ENCODE peak calls at places on chromosomes 2 and 18, in five cellular contexts. T is uterus; C is EL; F is effector memory CD4-positive, alpha-beta T cell; J is glutamatergic neuron. Z is an unnamed sample.

GRCh38 chr2:129901754-129902415 is 77.6 kb upstream of the RAB6C start:
- DNase-seq in T (no peak), C (no peak), F (no peak), J (no peak), Z (no peak)

GRCh38 chr2:108184421-108184820 is 55.3 kb upstream of the SULT1C3 start:
- DNase-seq in T (no peak), C (peak; percentile 25), F (no peak), J (no peak), Z (no peak)

GRCh38 chr18:27094621-27095020 is 90.5 kb downstream of the CHST9 start:
- DNase-seq in T (no peak), C (no peak), F (no peak), J (no peak), Z (no peak)

GRCh38 chr2:402721-403120 is 114.8 kb upstream of the ALKAL2 start:
- DNase-seq in T (no peak), C (no peak), F (no peak), J (no peak), Z (no peak)

GRCh38 chr2:101328474-101329007 is 20.0 kb upstream of the RNF149 start:
- DNase-seq in T (no peak), C (peak; percentile 60), F (peak; percentile 20), J (no peak), Z (no peak)

GRCh38 chr2:15826273-15826717 is 114.1 kb upstream of the MYCN start:
- DNase-seq in T (no peak), C (peak; percentile 0), F (no peak), J (peak; percentile 52), Z (no peak)

GRCh38 chr2:133369896-133370295 is 198.4 kb downstream of the NCKAP5 start:
- DNase-seq in T (no peak), C (no peak), F (no peak), J (no peak), Z (no peak)

GRCh38 chr2:237909075-237909695 is 49.8 kb downstream of the RAMP1 start:
- DNase-seq in T (no peak), C (no peak), F (no peak), J (no peak), Z (no peak)

GRCh38 chr2:159925975-159926374 is 128.0 kb upstream of the CD302 start:
- DNase-seq in T (no peak), C (no peak), F (no peak), J (no peak), Z (no peak)

GRCh38 chr2:101999122-101999789 is 7.5 kb downstream of the IL1R2 start:
- DNase-seq in T (no peak), C (no peak), F (no peak), J (no peak), Z (no peak)